ENCODE peak calls at places on chromosomes 4 and X, in nine cellular contexts. T, D, K, W, V, G, P, X and A are unnamed samples. For H3K4me1, the result is how much of the 10 kb centered on the place peaks cover.

GRCh38 chr4:17810260-17811077 is at the start of the genes DCAF16 and NCAPG:
- DNase-seq in W (peak), P (peak), D (peak), V (peak), K (peak), X (peak), G (peak), T (peak), A (peak)

GRCh38 chrX:12950851-12951589 is 23.9 kb upstream of the TMSB4X start:
- DNase-seq in P (no peak), T (no peak), G (peak), D (no peak), X (no peak), V (no peak), K (no peak), W (peak), A (peak)

GRCh38 chr4:118772149-118773081 is 63.5 kb downstream of the SEC24D start:
- DNase-seq in D (no peak), P (peak), W (peak), G (peak), V (no peak), K (no peak), X (no peak), T (no peak), A (no peak)

GRCh38 chr4:78310056-78310731 is 241.4 kb upstream of the ANXA3 start:
- DNase-seq in D (no peak), G (no peak), T (no peak), V (no peak), X (no peak), W (no peak), P (no peak), K (no peak), A (no peak)

GRCh38 chr4:20337261-20337664 is 85.6 kb downstream of the SLIT2 start:
- DNase-seq in K (no peak), V (no peak), G (no peak), X (no peak), T (no peak), P (no peak), W (no peak), D (no peak), A (no peak)

GRCh38 chrX:67636532-67636931 is 92.7 kb downstream of the AR start:
- DNase-seq in G (no peak), X (no peak), T (no peak), D (no peak), V (no peak), K (no peak), P (peak), W (no peak), A (no peak)

GRCh38 chr4:97500423-97500822 is 642.9 kb downstream of the STPG2 start:
- DNase-seq in D (no peak), W (no peak), G (no peak), V (no peak), T (no peak), K (no peak), X (no peak), P (no peak), A (no peak)

GRCh38 chr4:184819786-184820185 is 6.0 kb downstream of the ACSL1 start:
- DNase-seq in X (no peak), W (no peak), K (peak), V (no peak), D (no peak), G (no peak), P (no peak), T (no peak), A (no peak)

GRCh38 chr4:87193958-87194675 is 26.3 kb downstream of the KLHL8 start:
- DNase-seq in V (no peak), K (no peak), T (no peak), P (no peak), G (no peak), D (no peak), X (no peak), W (no peak), A (no peak)

GRCh38 chrX:40953369-40953768 is 131.9 kb upstream of the USP9X start:
- DNase-seq in V (no peak), K (no peak), X (no peak), T (no peak), D (no peak), G (no peak), P (no peak), W (no peak), A (no peak)

GRCh38 chrX:39731390-39731680 is 366.4 kb downstream of the BCOR start:
- DNase-seq in V (no peak), X (peak), D (no peak), K (no peak), G (no peak), W (no peak), T (no peak), P (no peak), A (no peak)

GRCh38 chrX:48972214-48973164 is 845 bp upstream of the KCND1 start:
- DNase-seq in X (peak), K (peak), D (no peak), P (peak), W (no peak), T (no peak), G (peak), V (peak), A (peak)

GRCh38 chrX:57677132-57677858 is 2.8 kb downstream of the NLRP2B start:
- DNase-seq in D (no peak), T (no peak), X (no peak), V (no peak), K (no peak), G (no peak), W (no peak), P (no peak), A (no peak)

GRCh38 chr4:138507527-138507926 is 265.4 kb upstream of the SLC7A11 start:
- DNase-seq in T (no peak), D (no peak), W (no peak), G (peak), V (no peak), P (peak), X (no peak), K (no peak), A (no peak)

GRCh38 chr4:41363384-41363981 is 106.8 kb downstream of the UCHL1 start:
- DNase-seq in W (no peak), T (peak), D (no peak), P (peak), X (peak), G (peak), V (no peak), K (peak), A (peak)

GRCh38 chr4:68615699-68616422 is 39.7 kb upstream of the UGT2B17 start:
- DNase-seq in G (no peak), W (no peak), V (no peak), D (no peak), T (no peak), K (no peak), P (no peak), X (no peak), A (no peak)

GRCh38 chr4:152559641-152560040 is 23.7 kb upstream of the FBXW7 start:
- DNase-seq in P (no peak), T (no peak), V (no peak), W (no peak), X (no peak), G (no peak), D (no peak), K (no peak), A (no peak)
- H3K4me1 ChIP-seq in P (under half), T (under half), V (under half), W (under half), X (under half), G (under half), D (under half), K (under half), A (under half)

GRCh38 chrX:11298600-11298999 is 5.4 kb downstream of the AMELX start:
- DNase-seq in P (no peak), G (no peak), X (no peak), K (no peak), W (no peak), V (no peak), T (no peak), D (no peak), A (peak)
- H3K4me3 ChIP-seq in P (no peak), G (no peak), X (no peak), K (no peak), W (no peak), V (no peak), T (no peak), D (no peak), A (no peak)

GRCh38 chr4:1684756-1685603 is 867 bp upstream of the FAM53A start:
- DNase-seq in D (peak), T (no peak), G (no peak), W (peak), X (no peak), P (no peak), K (no peak), V (no peak), A (no peak)
- H3K27ac ChIP-seq in D (no peak), T (no peak), G (peak), W (peak), X (no peak), P (peak), K (peak), V (peak), A (peak)

DNA sequence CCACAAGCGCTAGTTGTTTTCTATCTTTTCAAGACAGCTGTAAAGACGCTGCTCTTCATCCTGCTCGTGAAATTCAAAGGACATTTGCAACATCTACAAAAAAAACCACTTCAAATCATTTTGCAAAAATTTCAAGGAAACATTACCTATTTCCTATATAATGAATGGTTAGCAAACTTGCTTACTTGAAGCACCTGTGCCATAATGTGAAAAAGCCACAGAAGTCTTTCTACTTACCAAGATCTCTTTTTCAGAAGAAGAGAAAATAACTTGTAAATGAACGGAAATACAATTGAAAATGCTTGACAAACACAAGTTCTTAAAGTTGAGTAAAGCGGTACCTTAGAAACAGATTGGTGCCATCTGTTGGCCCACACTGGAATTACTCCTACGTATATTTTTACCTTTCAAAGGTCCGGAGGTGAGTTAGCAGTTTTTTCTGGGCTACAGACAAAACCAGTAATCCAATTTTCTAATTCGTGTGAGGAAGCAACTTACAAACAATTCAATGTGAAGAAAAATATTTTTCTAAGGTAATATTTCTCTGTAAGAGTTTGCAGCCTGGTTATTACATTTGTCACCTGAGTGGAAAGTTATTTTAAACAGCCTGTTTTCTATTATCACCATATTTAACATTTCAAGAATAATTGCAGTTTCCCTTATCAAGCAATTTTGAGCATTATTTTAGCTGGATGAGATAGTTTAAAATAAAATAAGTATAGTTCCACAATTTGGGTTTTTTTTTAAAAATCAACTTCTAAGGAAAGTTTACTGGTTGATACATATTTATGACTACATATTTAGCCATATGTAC is at the start of gene TLR6:
- DNase-seq in G (peak), D (no peak), K (no peak), W (peak), X (peak), V (peak), T (no peak), P (peak), A (no peak)
- H3K4me1 ChIP-seq in G (under half), D (under half), K (under half), W (under half), X (under half), V (under half), T (under half), P (under half), A (under half)

GRCh38 chr4:150782921-150783320 is 201.0 kb downstream of the MAB21L2 start:
- DNase-seq in W (no peak), T (no peak), K (no peak), D (no peak), X (no peak), V (no peak), P (peak), G (no peak), A (no peak)

GRCh38 chr4:150784305-150784704 is 202.4 kb downstream of the MAB21L2 start:
- DNase-seq in W (no peak), T (no peak), D (no peak), V (no peak), X (no peak), G (no peak), K (no peak), P (no peak), A (no peak)

GRCh38 chr4:150781108-150781663 is 199.2 kb downstream of the MAB21L2 start:
- DNase-seq in W (no peak), T (no peak), X (no peak), D (no peak), G (no peak), P (no peak), V (no peak), K (no peak), A (no peak)

GRCh38 chr4:150779707-150780106 is 197.8 kb downstream of the MAB21L2 start:
- DNase-seq in W (no peak), P (no peak), V (no peak), D (no peak), K (no peak), X (no peak), G (no peak), T (no peak), A (no peak)

DNA sequence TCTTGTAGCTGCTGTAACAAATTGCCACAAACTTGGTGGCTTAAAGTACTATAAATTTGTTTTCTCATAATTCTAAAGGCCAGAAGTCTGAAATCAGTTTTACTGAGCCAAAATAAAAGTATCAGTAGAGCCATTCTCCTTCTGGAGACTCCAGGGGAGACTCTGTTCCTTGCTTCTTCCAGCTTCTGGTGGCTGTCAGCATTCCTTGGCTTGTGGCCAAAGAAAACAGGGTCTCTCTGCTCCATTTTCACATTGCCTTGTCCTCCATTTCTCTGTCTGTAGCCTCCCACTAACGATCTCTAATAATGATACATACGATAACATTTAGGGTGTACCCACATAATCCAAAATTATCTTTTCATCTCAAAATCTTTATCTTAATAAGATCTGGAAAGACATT is 200.4 kb downstream of the MAB21L2 start:
- DNase-seq in W (no peak), K (no peak), T (no peak), D (no peak), X (no peak), G (no peak), V (no peak), P (peak), A (no peak)
- H3K4me3 ChIP-seq in W (no peak), K (no peak), T (no peak), D (no peak), X (no peak), G (no peak), V (no peak), P (no peak), A (no peak)

GRCh38 chr4:180923476-180923875 is 1319.7 kb upstream of the TENM3 start:
- DNase-seq in T (no peak), D (no peak), G (no peak), K (no peak), V (no peak), X (no peak), W (no peak), P (peak), A (no peak)

GRCh38 chr4:180926277-180926676 is 1316.9 kb upstream of the TENM3 start:
- DNase-seq in G (no peak), W (no peak), D (no peak), K (no peak), X (no peak), T (no peak), P (no peak), V (no peak), A (no peak)

DNA sequence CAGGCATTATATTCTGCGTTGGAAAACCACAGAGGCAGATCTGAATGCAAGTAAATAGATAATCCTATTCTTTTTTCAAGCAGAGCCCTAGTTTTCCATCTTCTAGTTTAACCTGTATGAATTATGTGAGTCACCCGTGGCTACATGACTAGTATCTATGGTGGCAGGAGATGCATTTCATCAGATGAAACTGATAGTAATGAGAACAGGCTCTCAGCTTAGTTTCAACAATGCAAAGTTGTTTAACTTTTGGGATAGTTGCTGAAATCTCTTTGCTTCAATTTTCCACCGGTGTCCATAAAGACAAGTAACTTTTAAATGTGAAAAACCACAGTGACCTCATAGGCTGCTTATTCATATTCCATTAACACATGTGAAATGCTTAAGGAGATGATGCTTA is 1317.4 kb upstream of the TENM3 start:
- DNase-seq in V (no peak), K (no peak), P (no peak), W (no peak), T (no peak), X (no peak), D (no peak), G (no peak), A (no peak)
- H3K27ac ChIP-seq in V (no peak), K (no peak), P (peak), W (no peak), T (no peak), X (no peak), D (no peak), G (no peak), A (no peak)

GRCh38 chr4:3291969-3292570 is 751 bp upstream of the RGS12 start:
- DNase-seq in X (peak), P (peak), T (peak), G (peak), W (peak), V (peak), K (peak), D (peak), A (peak)

GRCh38 chr4:3291411-3291968 is 1.3 kb upstream of the RGS12 start:
- DNase-seq in W (no peak), K (peak), T (peak), G (no peak), D (no peak), P (no peak), X (peak), V (peak), A (no peak)

GRCh38 chr4:3294401-3295241 is 1.8 kb downstream of the RGS12 start:
- DNase-seq in D (no peak), P (peak), T (peak), K (no peak), V (no peak), G (no peak), W (no peak), X (peak), A (no peak)

GRCh38 chr4:3293410-3294391 is 880 bp downstream of the RGS12 start:
- DNase-seq in G (no peak), W (peak), V (no peak), D (no peak), P (peak), K (no peak), T (peak), X (peak), A (no peak)

GRCh38 chr4:3292571-3293409 is at the start of gene RGS12:
- DNase-seq in G (peak), P (peak), K (peak), W (peak), T (peak), D (peak), X (peak), V (peak), A (peak)
- H3K4me1 ChIP-seq in G (under half), P (under half), K (under half), W (under half), T (under half), D (under half), X (under half), V (under half), A (under half)